ENCODE peak calls at places on chromosomes 7 and 10, in nine cellular contexts. One of them, this sample, is unnamed.

GRCh38 chr7:3559178-3559765 is 258.2 kb downstream of the SDK1 start:
- DNase-seq in GM20000: no peak
- DNase-seq in HuH-7: no peak
- DNase-seq in LoVo: no peak
- DNase-seq in putamen: no peak
- DNase-seq in skeletal muscle cell: peak
- DNase-seq in dorsolateral prefrontal cortex: no peak
- DNase-seq in ACHN: peak
- DNase-seq in H54: peak
- DNase-seq in this sample: no peak

GRCh38 chr10:98361131-98361633 is 53.8 kb downstream of the PYROXD2 start:
- DNase-seq in dorsolateral prefrontal cortex: peak
- DNase-seq in skeletal muscle cell: peak
- DNase-seq in LoVo: no peak
- DNase-seq in H54: peak
- DNase-seq in ACHN: no peak
- DNase-seq in HuH-7: no peak
- DNase-seq in putamen: peak
- DNase-seq in GM20000: no peak
- DNase-seq in this sample: no peak

GRCh38 chr7:82413237-82413636 is 30.3 kb downstream of the CACNA2D1 start:
- DNase-seq in GM20000: no peak
- DNase-seq in LoVo: no peak
- DNase-seq in HuH-7: no peak
- DNase-seq in skeletal muscle cell: no peak
- DNase-seq in ACHN: no peak
- DNase-seq in dorsolateral prefrontal cortex: no peak
- DNase-seq in putamen: no peak
- DNase-seq in H54: no peak
- DNase-seq in this sample: no peak

GRCh38 chr7:105015631-105015965 is 1.6 kb downstream of the KMT2E start:
- DNase-seq in HuH-7: peak
- DNase-seq in dorsolateral prefrontal cortex: no peak
- DNase-seq in skeletal muscle cell: no peak
- DNase-seq in ACHN: peak
- DNase-seq in LoVo: peak
- DNase-seq in H54: no peak
- DNase-seq in GM20000: peak
- DNase-seq in putamen: peak
- DNase-seq in this sample: no peak

GRCh38 chr7:18495412-18496335 is at the start of gene HDAC9:
- DNase-seq in GM20000: peak
- DNase-seq in H54: no peak
- DNase-seq in HuH-7: no peak
- DNase-seq in putamen: peak
- DNase-seq in LoVo: no peak
- DNase-seq in skeletal muscle cell: peak
- DNase-seq in dorsolateral prefrontal cortex: peak
- DNase-seq in ACHN: peak
- DNase-seq in this sample: no peak

GRCh38 chr7:66602159-66602558 is 26.5 kb upstream of the KCTD7 start:
- DNase-seq in ACHN: no peak
- DNase-seq in skeletal muscle cell: no peak
- DNase-seq in H54: no peak
- DNase-seq in putamen: no peak
- DNase-seq in LoVo: no peak
- DNase-seq in GM20000: no peak
- DNase-seq in dorsolateral prefrontal cortex: no peak
- DNase-seq in HuH-7: no peak
- DNase-seq in this sample: no peak

GRCh38 chr7:15821484-15822122 is 135.1 kb upstream of the MEOX2 start:
- DNase-seq in H54: no peak
- DNase-seq in LoVo: no peak
- DNase-seq in dorsolateral prefrontal cortex: no peak
- DNase-seq in putamen: no peak
- DNase-seq in ACHN: no peak
- DNase-seq in HuH-7: no peak
- DNase-seq in skeletal muscle cell: no peak
- DNase-seq in GM20000: no peak
- DNase-seq in this sample: no peak

GRCh38 chr10:26412932-26413331 is 25.2 kb upstream of the APBB1IP start:
- DNase-seq in dorsolateral prefrontal cortex: no peak
- DNase-seq in ACHN: no peak
- DNase-seq in putamen: no peak
- DNase-seq in H54: no peak
- DNase-seq in skeletal muscle cell: no peak
- DNase-seq in LoVo: no peak
- DNase-seq in HuH-7: no peak
- DNase-seq in GM20000: no peak
- DNase-seq in this sample: no peak

GRCh38 chr10:970311-971149 is 17.7 kb upstream of the GTPBP4 start:
- DNase-seq in HuH-7: peak
- DNase-seq in H54: no peak
- DNase-seq in GM20000: no peak
- DNase-seq in dorsolateral prefrontal cortex: no peak
- DNase-seq in ACHN: no peak
- DNase-seq in skeletal muscle cell: no peak
- DNase-seq in LoVo: no peak
- DNase-seq in putamen: no peak
- DNase-seq in this sample: no peak

GRCh38 chr10:133465950-133466474 is 12.3 kb downstream of the SCART1 start:
- DNase-seq in GM20000: no peak
- DNase-seq in skeletal muscle cell: no peak
- DNase-seq in putamen: no peak
- DNase-seq in LoVo: no peak
- DNase-seq in H54: no peak
- DNase-seq in HuH-7: no peak
- DNase-seq in dorsolateral prefrontal cortex: no peak
- DNase-seq in ACHN: no peak
- DNase-seq in this sample: no peak

GRCh38 chr7:16652888-16653287 is 6.9 kb downstream of the BZW2 start:
- DNase-seq in putamen: no peak
- DNase-seq in H54: no peak
- DNase-seq in ACHN: no peak
- DNase-seq in skeletal muscle cell: no peak
- DNase-seq in dorsolateral prefrontal cortex: no peak
- DNase-seq in HuH-7: no peak
- DNase-seq in LoVo: peak
- DNase-seq in GM20000: no peak
- DNase-seq in this sample: no peak

GRCh38 chr10:52215745-52216361 is 98.2 kb upstream of the DKK1 start:
- DNase-seq in dorsolateral prefrontal cortex: no peak
- DNase-seq in ACHN: peak
- DNase-seq in LoVo: peak
- DNase-seq in putamen: peak
- DNase-seq in GM20000: peak
- DNase-seq in H54: no peak
- DNase-seq in skeletal muscle cell: peak
- DNase-seq in HuH-7: no peak
- DNase-seq in this sample: peak

This sample was measured in GM18507.